ENCODE peak calls at places on chromosomes 3 and 15, in five cellular contexts. F, L, I, U and Y are unnamed samples.

GRCh38 chr3:114323546-114324254 is 29.9 kb downstream of the TIGIT start:
- DNase-seq in F (peak), L (no peak), I (no peak), U (no peak), Y (no peak)

GRCh38 chr3:172260381-172260780 is 187.9 kb downstream of the GHSR start:
- DNase-seq in F (no peak), L (no peak), I (no peak), U (no peak), Y (peak)

GRCh38 chr3:138921316-138922292 is 25.3 kb downstream of the FOXL2 start:
- DNase-seq in F (peak), L (peak), I (no peak), U (peak), Y (peak)

GRCh38 chr15:78065284-78065872 is 12.1 kb downstream of the TBC1D2B start:
- DNase-seq in F (no peak), L (peak), I (peak), U (peak), Y (peak)

GRCh38 chr3:18438586-18438985 is 13.4 kb upstream of the SATB1 start:
- DNase-seq in F (no peak), L (no peak), I (no peak), U (no peak), Y (no peak)

GRCh38 chr3:4850211-4850927 is 128.9 kb upstream of the BHLHE40 start:
- DNase-seq in F (no peak), L (no peak), I (no peak), U (no peak), Y (no peak)

GRCh38 chr15:72740202-72740601 is 43.4 kb downstream of the ADPGK start:
- DNase-seq in F (no peak), L (no peak), I (no peak), U (no peak), Y (no peak)

GRCh38 chr3:111392911-111393351 is 149.1 kb upstream of the CD96 start:
- DNase-seq in F (peak), L (no peak), I (no peak), U (no peak), Y (no peak)

GRCh38 chr3:134407247-134407640 is 33.0 kb upstream of the AMOTL2 start:
- DNase-seq in F (no peak), L (no peak), I (no peak), U (no peak), Y (no peak)

GRCh38 chr3:122305818-122306621 is 19.0 kb upstream of the CSTA start:
- DNase-seq in F (peak), L (peak), I (peak), U (peak), Y (peak)

GRCh38 chr15:52085289-52085688 is 27.3 kb downstream of the BCL2L10 start:
- DNase-seq in F (no peak), L (no peak), I (no peak), U (no peak), Y (no peak)

GRCh38 chr3:11434017-11434526 is 161.9 kb downstream of the ATG7 start:
- DNase-seq in F (no peak), L (no peak), I (peak), U (peak), Y (peak)

GRCh38 chr15:82122754-82123400 is 77.1 kb upstream of the MEX3B start:
- DNase-seq in F (peak), L (no peak), I (no peak), U (no peak), Y (peak)

GRCh38 chr3:190269096-190269495 is 53.1 kb downstream of the CLDN1 start:
- DNase-seq in F (no peak), L (no peak), I (no peak), U (no peak), Y (no peak)

GRCh38 chr3:172216843-172217404 is 177.5 kb downstream of the FNDC3B start:
- DNase-seq in F (no peak), L (no peak), I (no peak), U (no peak), Y (no peak)

GRCh38 chr3:104519968-104520655 is 846.6 kb upstream of the ALCAM start:
- DNase-seq in F (no peak), L (no peak), I (no peak), U (no peak), Y (no peak)

GRCh38 chr3:152458725-152459515 is 190.2 kb downstream of the MBNL1 start:
- DNase-seq in F (no peak), L (no peak), I (no peak), U (no peak), Y (no peak)

GRCh38 chr15:69194854-69195253 is 34.4 kb downstream of the GLCE start:
- DNase-seq in F (no peak), L (peak), I (no peak), U (no peak), Y (no peak)

GRCh38 chr3:33544126-33544525 is 103.9 kb upstream of the UBP1 start:
- DNase-seq in F (no peak), L (no peak), I (no peak), U (no peak), Y (no peak)

GRCh38 chr15:31151301-31152233 is 50.0 kb upstream of the TRPM1 start:
- DNase-seq in F (no peak), L (peak), I (no peak), U (no peak), Y (no peak)

GRCh38 chr15:58513681-58514336 is 82.0 kb downstream of the LIPC start:
- DNase-seq in F (no peak), L (no peak), I (no peak), U (no peak), Y (no peak)

GRCh38 chr3:132726341-132726823 is 4.2 kb upstream of the NPHP3 start:
- DNase-seq in F (peak), L (peak), I (no peak), U (no peak), Y (no peak)

GRCh38 chr15:51649659-51650521 is 27.3 kb upstream of the DMXL2 start:
- DNase-seq in F (peak), L (peak), I (peak), U (peak), Y (no peak)

GRCh38 chr3:17638351-17638750 is 104.1 kb downstream of the TBC1D5 start:
- DNase-seq in F (no peak), L (no peak), I (no peak), U (no peak), Y (no peak)

GRCh38 chr3:71616571-71617021 is 33.1 kb upstream of the FOXP1 start:
- DNase-seq in F (no peak), L (no peak), I (no peak), U (no peak), Y (no peak)

GRCh38 chr3:190120161-190121060 is at the start of gene P3H2:
- DNase-seq in F (peak), L (peak), I (peak), U (peak), Y (peak)

GRCh38 chr3:40580494-40581091 is 55.8 kb downstream of the ZNF621 start:
- DNase-seq in F (peak), L (peak), I (peak), U (peak), Y (peak)

GRCh38 chr3:14435175-14436011 is 33.0 kb downstream of the SLC6A6 start:
- DNase-seq in F (no peak), L (no peak), I (no peak), U (peak), Y (peak)

GRCh38 chr3:43997788-43998373 is 243.8 kb upstream of the TOPAZ1 start:
- DNase-seq in F (peak), L (no peak), I (no peak), U (no peak), Y (no peak)

GRCh38 chr3:43995929-43996378 is 245.7 kb upstream of the TOPAZ1 start:
- DNase-seq in F (peak), L (no peak), I (no peak), U (peak), Y (no peak)

GRCh38 chr3:43996379-43997301 is 245.0 kb upstream of the TOPAZ1 start:
- DNase-seq in F (peak), L (no peak), I (no peak), U (peak), Y (no peak)

GRCh38 chr3:43995078-43995928 is 246.4 kb upstream of the TOPAZ1 start:
- DNase-seq in F (peak), L (no peak), I (no peak), U (peak), Y (no peak)

DNA sequence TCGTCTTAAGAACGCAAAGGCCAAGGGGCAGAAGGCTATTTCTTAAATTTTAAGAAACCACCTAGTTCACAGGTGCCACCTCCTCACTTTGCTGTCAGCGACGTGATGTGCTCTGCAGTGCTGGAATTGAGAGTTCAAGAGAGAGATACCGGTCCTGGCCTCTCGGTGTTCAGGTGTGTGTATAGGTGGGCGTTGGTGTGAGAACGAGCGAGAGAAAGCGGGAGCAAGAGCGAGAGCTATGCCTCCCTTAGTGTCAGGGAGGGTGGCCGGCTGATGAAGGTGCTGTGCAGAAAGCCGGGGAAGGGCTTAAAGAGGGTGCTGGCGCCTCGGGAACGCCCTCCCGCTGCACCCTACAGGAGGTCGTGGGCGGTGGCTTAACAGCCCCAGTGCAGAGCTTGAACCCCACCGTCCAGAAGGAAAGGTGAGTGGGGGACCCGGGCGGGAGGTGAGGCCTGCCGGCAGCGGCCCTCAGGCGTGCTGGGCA is 247.1 kb upstream of the TOPAZ1 start:
- DNase-seq in F (no peak), L (no peak), I (no peak), U (no peak), Y (no peak)
- H3K27ac ChIP-seq in F (peak), L (no peak), I (no peak), U (no peak), Y (no peak)

GRCh38 chr3:46076606-46077005 is 49.3 kb upstream of the XCR1 start:
- DNase-seq in F (no peak), L (no peak), I (no peak), U (peak), Y (no peak)
- TF ChIP-seq CTCF in F (no peak), L (no peak), I (no peak), U (peak), Y (peak)

DNA sequence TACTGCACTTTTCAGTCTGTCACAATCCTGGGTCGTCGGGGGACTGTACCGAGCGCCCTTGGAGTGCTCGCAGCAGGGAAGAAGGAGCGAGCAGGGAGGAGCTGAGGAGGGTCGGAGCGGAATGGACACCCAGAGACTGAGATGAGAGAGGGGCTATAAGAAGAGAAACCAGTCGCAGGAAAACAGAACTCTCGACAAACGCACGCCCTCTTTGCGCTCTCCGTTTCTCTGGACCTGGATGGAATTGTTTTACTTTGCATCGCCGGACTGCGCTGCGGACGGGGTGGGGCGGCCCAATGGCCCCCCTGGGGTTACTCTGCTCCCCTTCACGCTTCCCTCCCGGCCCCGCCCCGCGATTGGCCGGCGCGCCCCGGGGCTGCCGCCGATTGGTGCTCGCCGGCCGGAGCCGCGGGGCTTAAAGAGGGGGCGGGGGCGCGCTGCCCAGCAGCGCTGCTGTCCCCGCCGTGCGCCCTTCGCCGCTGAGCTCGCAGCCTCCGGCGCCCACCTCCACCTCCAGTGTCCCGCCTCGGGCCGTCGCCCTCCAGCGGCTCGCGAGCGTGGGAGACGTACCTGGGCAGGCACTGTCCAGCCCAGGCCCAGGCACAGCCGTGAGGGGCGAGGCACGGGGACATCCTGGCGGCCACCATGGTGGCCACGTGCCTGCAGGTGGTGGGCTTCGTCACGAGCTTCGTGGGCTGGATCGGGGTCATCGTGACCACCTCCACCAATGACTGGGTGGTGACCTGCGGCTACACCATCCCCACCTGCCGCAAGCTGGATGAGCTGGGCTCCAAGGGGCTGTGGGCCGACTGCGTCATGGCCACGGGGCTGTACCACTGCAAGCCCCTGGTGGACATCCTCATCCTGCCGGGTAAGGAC is at the start of gene CLDN11:
- DNase-seq in F (no peak), L (no peak), I (no peak), U (peak), Y (no peak)
- TF ChIP-seq POLR2A in F (no peak), L (no peak), I (no peak), U (no peak), Y (no peak)

DNA sequence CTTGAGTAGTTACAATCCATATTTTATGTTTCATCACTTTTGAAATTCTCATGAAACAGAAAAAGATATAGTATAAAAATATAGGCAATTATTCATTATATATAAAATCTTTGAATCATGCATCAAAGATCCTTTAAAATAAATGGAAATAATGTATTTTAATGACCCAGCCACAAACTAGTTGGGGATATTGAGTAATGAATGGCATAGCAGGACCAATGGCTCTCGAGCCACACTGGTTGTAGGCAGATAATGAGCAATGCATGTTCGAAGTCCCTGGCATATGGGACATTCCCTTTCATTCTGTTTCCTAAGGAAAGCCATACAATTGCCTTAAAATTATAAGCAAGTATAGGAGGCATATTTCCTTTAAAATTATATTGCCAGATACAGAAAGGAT is 107.4 kb upstream of the IL12A start:
- DNase-seq in F (no peak), L (no peak), I (no peak), U (no peak), Y (no peak)
- H3K27ac ChIP-seq in F (no peak), L (no peak), I (peak), U (no peak), Y (no peak)

DNA sequence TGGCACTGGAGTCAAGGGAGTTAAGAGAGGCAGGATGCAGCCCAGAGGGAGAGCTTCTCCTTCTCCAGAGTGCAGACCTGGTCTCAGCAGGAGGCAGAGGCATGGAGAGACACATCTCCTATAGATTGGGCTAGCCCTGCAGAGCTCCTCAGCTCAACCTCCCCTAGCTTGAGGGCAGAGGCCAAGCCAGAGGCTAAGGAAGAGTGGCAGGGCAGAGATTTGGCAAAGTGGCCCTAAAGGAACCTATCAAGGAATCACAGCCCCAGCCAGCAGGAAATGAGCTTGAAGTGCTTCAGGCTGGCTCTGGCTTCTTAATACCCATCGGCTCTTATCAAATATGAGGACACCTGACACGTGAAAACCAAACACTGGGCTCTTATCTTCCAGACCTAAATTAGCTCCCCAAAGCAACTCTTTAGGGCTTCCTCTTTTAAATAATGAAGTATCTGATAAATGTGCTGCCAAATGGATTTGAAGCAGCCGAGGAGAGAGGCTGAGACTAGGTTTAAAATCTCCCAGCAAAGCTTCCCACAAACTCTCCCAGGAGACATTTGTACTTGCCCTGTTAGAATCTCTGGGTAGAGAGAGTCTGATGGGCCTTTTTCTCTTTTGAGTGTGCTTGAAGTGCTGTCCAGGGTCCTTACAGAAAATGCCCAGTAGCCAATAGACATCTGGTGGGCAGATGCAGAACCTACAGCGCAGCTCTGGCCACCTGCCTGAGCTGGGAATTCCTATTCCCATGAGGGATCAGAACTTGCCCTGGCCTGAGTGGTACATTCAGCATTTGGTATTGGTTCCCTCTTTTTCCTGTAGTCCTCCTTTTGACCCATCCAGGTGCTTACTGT is 271.4 kb downstream of the CLSTN2 start:
- DNase-seq in F (peak), L (no peak), I (no peak), U (no peak), Y (no peak)
- TF ChIP-seq CTCF in F (no peak), L (no peak), I (no peak), U (peak), Y (no peak)

GRCh38 chr3:125140011-125140813 is 72.3 kb downstream of the SLC12A8 start:
- DNase-seq in F (no peak), L (no peak), I (no peak), U (no peak), Y (peak)
- TF ChIP-seq POLR2A in F (no peak), L (no peak), I (no peak), U (no peak), Y (peak)

GRCh38 chr3:31893174-31893573 is 87.9 kb downstream of the OSBPL10 start:
- DNase-seq in F (no peak), L (no peak), I (no peak), U (no peak), Y (no peak)

GRCh38 chr3:31890007-31890406 is 91.1 kb downstream of the OSBPL10 start:
- DNase-seq in F (no peak), L (no peak), I (no peak), U (no peak), Y (no peak)

GRCh38 chr3:31890742-31891469 is 90.2 kb downstream of the OSBPL10 start:
- DNase-seq in F (no peak), L (no peak), I (no peak), U (no peak), Y (no peak)

GRCh38 chr3:31891876-31892455 is 89.1 kb downstream of the OSBPL10 start:
- DNase-seq in F (no peak), L (no peak), I (no peak), U (no peak), Y (no peak)

DNA sequence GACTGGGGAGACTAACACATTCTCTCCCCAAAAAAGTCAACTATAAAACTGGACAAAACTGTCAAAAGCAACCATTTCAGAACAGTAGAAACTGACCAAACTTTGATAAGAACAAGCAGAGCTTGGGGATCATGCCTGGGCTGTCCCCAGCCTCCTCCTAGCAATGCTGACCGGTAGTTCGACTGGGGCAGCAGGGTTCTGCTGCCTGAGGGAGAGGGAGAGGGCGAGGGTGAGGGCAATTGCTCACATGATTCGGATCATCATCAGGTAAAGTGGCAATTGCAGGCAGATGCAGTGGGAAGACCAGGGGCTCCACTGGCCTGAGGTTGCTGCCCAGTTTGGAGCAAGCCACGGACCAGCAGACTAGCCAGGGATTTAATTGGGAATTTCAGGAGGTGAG is 88.6 kb downstream of the OSBPL10 start:
- DNase-seq in F (no peak), L (no peak), I (no peak), U (no peak), Y (no peak)
- H3K27ac ChIP-seq in F (no peak), L (no peak), I (no peak), U (no peak), Y (no peak)

GRCh38 chr3:21020681-21021080 is 730.3 kb downstream of the ZNF385D start:
- DNase-seq in F (no peak), L (no peak), I (no peak), U (no peak), Y (no peak)

GRCh38 chr3:21020043-21020442 is 731.0 kb downstream of the ZNF385D start:
- DNase-seq in F (no peak), L (no peak), I (no peak), U (no peak), Y (no peak)

GRCh38 chr3:21013566-21013965 is 737.4 kb downstream of the ZNF385D start:
- DNase-seq in F (no peak), L (no peak), I (no peak), U (no peak), Y (no peak)

DNA sequence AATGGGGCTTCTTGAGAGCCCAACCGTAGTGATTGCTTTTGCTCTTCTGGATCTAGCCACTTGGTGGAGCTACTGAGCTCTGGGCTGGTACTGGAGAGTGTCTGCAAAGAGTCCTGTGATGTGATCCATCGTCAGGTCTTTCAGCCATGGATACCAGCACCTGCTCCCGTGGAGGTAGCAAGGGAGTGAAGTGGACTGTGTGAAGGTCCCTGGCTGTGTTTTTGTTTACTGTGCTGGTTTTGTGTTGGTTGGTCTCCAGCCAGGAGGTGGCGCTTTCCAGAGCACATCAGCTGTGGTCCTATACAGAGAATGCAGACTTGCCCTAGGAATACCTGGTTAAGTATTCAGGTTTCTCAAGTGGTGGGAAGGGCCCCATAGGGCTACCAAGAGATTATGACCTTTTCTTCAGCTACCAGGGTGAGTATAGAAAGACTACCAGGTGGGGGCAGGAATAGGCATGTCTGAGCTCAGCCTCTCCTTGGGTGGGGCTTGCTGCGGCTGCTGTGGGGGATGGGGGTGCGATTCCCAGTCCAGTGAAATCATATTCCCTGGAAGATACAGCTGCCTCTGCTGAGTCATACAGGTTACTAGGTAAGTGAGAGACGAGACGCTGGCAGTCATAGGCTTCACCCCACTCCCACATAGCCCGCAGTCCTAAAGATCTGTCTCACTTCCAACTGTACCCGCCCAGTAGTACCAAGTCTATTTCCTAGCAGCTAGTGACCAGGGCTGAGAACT is 733.7 kb downstream of the ZNF385D start:
- DNase-seq in F (peak), L (no peak), I (no peak), U (peak), Y (no peak)
- TF ChIP-seq CTCF in F (no peak), L (no peak), I (no peak), U (no peak), Y (no peak)